ENCODE peak calls at places on chromosomes 16 and 17, in ten cellular contexts. T is brain microvascular endothelial cell; W is EL; C is HTR-8/SVneo; H is fibroblast of the aortic adventitia; Z is stimulated activated CD8-positive, alpha-beta memory T cell treated with anti-CD3 and anti-CD28 coated beads, Interleukin-7, amount 100 ng/mL, for 1 hour; B is stimulated activated CD4-positive, alpha-beta T cell treated with anti-CD3 and anti-CD28 coated beads, Interleukin-1b, Interleukin-23, amount 100 ng/mL, for 4 hours; N is hippocampal formation; O is fibroblast of pulmonary artery; J is tibial nerve. U is an unnamed sample.

GRCh38 chr16:75197522-75198134 is 9.3 kb downstream of the CTRB2 start:
- DNase-seq in W (no peak), O (peak), Z (no peak), H (no peak), C (no peak), B (no peak), N (no peak), J (no peak), T (no peak), U (no peak)

GRCh38 chr16:85258166-85258565 is 145.9 kb upstream of the CIBAR2 start:
- DNase-seq in N (no peak), C (no peak), O (no peak), T (no peak), J (no peak), H (no peak), W (no peak), Z (no peak), B (no peak), U (no peak)

GRCh38 chr16:87583453-87584131 is 18.7 kb upstream of the JPH3 start:
- DNase-seq in J (no peak), H (peak), B (no peak), N (no peak), T (peak), O (peak), Z (no peak), W (no peak), C (no peak), U (no peak)

GRCh38 chr16:11893571-11893970 is 22.2 kb downstream of the GSPT1 start:
- DNase-seq in W (no peak), Z (no peak), T (no peak), J (no peak), N (no peak), H (no peak), B (no peak), C (no peak), O (no peak), U (no peak)

GRCh38 chr16:71348262-71349085 is 10.0 kb upstream of the CALB2 start:
- DNase-seq in O (no peak), N (no peak), W (no peak), J (no peak), T (no peak), H (no peak), B (no peak), C (no peak), Z (no peak), U (no peak)

GRCh38 chr17:13562271-13562800 is 39.4 kb downstream of the HS3ST3A1 start:
- DNase-seq in H (no peak), J (no peak), O (peak), B (no peak), T (peak), C (peak), Z (no peak), N (no peak), W (peak), U (no peak)

GRCh38 chr16:648071-648785 is 937 bp upstream of the WDR90 start:
- DNase-seq in N (peak), W (no peak), O (peak), C (no peak), Z (no peak), H (peak), T (no peak), B (no peak), J (no peak), U (no peak)

GRCh38 chr17:47295037-47295873 is 28.5 kb upstream of the EFCAB13 start:
- DNase-seq in W (no peak), Z (no peak), N (peak), B (no peak), T (no peak), J (peak), C (no peak), H (no peak), O (no peak), U (no peak)

GRCh38 chr17:2398188-2398587 is 2.7 kb downstream of the MNT start:
- DNase-seq in H (no peak), B (no peak), J (no peak), C (no peak), N (no peak), O (no peak), T (no peak), W (no peak), Z (no peak), U (no peak)

GRCh38 chr16:64089697-64090096 is 1032.2 kb downstream of the CDH11 start:
- DNase-seq in Z (no peak), J (no peak), B (no peak), W (peak), H (peak), T (peak), O (peak), C (no peak), N (no peak), U (no peak)

GRCh38 chr17:64387545-64388171 is 3.0 kb downstream of the PECAM1 start:
- DNase-seq in J (no peak), C (no peak), H (no peak), W (no peak), T (no peak), Z (no peak), B (no peak), N (no peak), O (no peak), U (no peak)

GRCh38 chr17:66000216-66000615 is 191.7 kb downstream of the CEP112 start:
- DNase-seq in N (no peak), J (no peak), W (no peak), H (no peak), Z (no peak), B (no peak), T (no peak), C (no peak), O (no peak), U (no peak)

GRCh38 chr17:68759343-68760140 is 158.4 kb upstream of the FAM20A start:
- DNase-seq in O (peak), N (peak), T (peak), W (peak), Z (no peak), J (peak), H (peak), C (peak), B (peak), U (no peak)

U was measured in activated CD4-positive, CD25-positive, alpha-beta regulatory T cell treated with anti-CD3 and anti-CD28 coated beads, Interleukin-2, amount 50 U/mL, for 72 hours.